ENCODE peak calls at places on chromosome 11, in four cellular contexts. I is GM23338; L is AG09309; V is CD4-positive, alpha-beta T cell. B is an unnamed sample.

GRCh38 chr11:122248939-122249338 is 132.9 kb upstream of the BLID start:
- DNase-seq in L (no peak), V (no peak), I (no peak), B (no peak)

GRCh38 chr11:64853709-64854108 is 9.3 kb upstream of the CDC42BPG start:
- DNase-seq in I (no peak), L (no peak), V (peak), B (no peak)

GRCh38 chr11:92976681-92977080 is 7.2 kb downstream of the MTNR1B start:
- DNase-seq in L (no peak), V (no peak), I (no peak), B (no peak)

GRCh38 chr11:28529540-28530410 is 421.6 kb downstream of the METTL15 start:
- DNase-seq in I (peak), V (no peak), L (peak), B (no peak)

GRCh38 chr11:2209370-2209801 is 37.8 kb upstream of the TH start:
- DNase-seq in I (no peak), L (no peak), V (no peak), B (peak)

GRCh38 chr11:9573775-9574555 is 495 bp downstream of the WEE1 start:
- DNase-seq in I (no peak), L (no peak), V (no peak), B (no peak)

GRCh38 chr11:116336540-116336939 is 436.2 kb downstream of the BUD13 start:
- DNase-seq in I (no peak), L (no peak), V (no peak), B (no peak)

GRCh38 chr11:44133335-44133946 is 38.0 kb downstream of the EXT2 start:
- DNase-seq in L (no peak), V (no peak), I (peak), B (no peak)

GRCh38 chr11:28690746-28691145 is 582.6 kb downstream of the METTL15 start:
- DNase-seq in V (no peak), L (no peak), I (no peak), B (no peak)

GRCh38 chr11:23976369-23976768 is 520.5 kb upstream of the LUZP2 start:
- DNase-seq in V (no peak), I (no peak), L (no peak), B (no peak)

GRCh38 chr11:3944198-3944597 is 88.7 kb downstream of the STIM1 start:
- DNase-seq in L (no peak), V (no peak), I (no peak), B (no peak)

GRCh38 chr11:117911694-117912093 is 17.5 kb downstream of the TMPRSS13 start:
- DNase-seq in V (no peak), L (no peak), I (no peak), B (no peak)

GRCh38 chr11:8814209-8814922 is 96.6 kb upstream of the AKIP1 start:
- DNase-seq in I (no peak), V (no peak), L (no peak), B (no peak)

GRCh38 chr11:69372589-69373250 is 78.8 kb downstream of the MYEOV start:
- DNase-seq in L (no peak), V (no peak), I (no peak), B (peak)

GRCh38 chr11:120579601-120580000 is 68.1 kb downstream of the GRIK4 start:
- DNase-seq in I (no peak), V (no peak), L (no peak), B (no peak)

GRCh38 chr11:45354976-45355705 is 69.0 kb upstream of the SYT13 start:
- DNase-seq in I (peak), L (no peak), V (peak), B (peak)

GRCh38 chr11:122661182-122661945 is 5.8 kb downstream of the UBASH3B start:
- DNase-seq in L (peak), I (no peak), V (no peak), B (no peak)

GRCh38 chr11:131038597-131038996 is 122.3 kb upstream of the SNX19 start:
- DNase-seq in V (no peak), L (no peak), I (peak), B (no peak)

GRCh38 chr11:69889400-69890372 is 70.5 kb upstream of the FGF3 start:
- DNase-seq in I (peak), V (no peak), L (no peak), B (no peak)

GRCh38 chr11:94678236-94678635 is 89.9 kb upstream of the AMOTL1 start:
- DNase-seq in I (no peak), L (no peak), V (no peak), B (no peak)

GRCh38 chr11:123060265-123061000 is 1.5 kb downstream of the HSPA8 start:
- DNase-seq in I (no peak), V (no peak), L (no peak), B (no peak)

GRCh38 chr11:85182437-85183109 is 444.6 kb downstream of the DLG2 start:
- DNase-seq in I (peak), V (no peak), L (no peak), B (no peak)

GRCh38 chr11:575324-575995 is 810 bp upstream of the PHRF1 start:
- DNase-seq in L (no peak), I (peak), V (no peak), B (no peak)

GRCh38 chr11:129315781-129316579 is 59.7 kb upstream of the BARX2 start:
- DNase-seq in I (peak), L (no peak), V (no peak), B (no peak)

GRCh38 chr11:125935056-125935455 is 10.8 kb upstream of the VSIG10L2 start:
- DNase-seq in I (no peak), L (no peak), V (no peak), B (no peak)

GRCh38 chr11:130947889-130948288 is 31.6 kb upstream of the SNX19 start:
- DNase-seq in L (no peak), V (no peak), I (no peak), B (no peak)

GRCh38 chr11:125069796-125070195 is 6.7 kb downstream of the SLC37A2 start:
- DNase-seq in V (no peak), I (no peak), L (no peak), B (no peak)

GRCh38 chr11:13102865-13103539 is 93.9 kb downstream of the RASSF10 start:
- DNase-seq in L (no peak), V (no peak), I (no peak), B (no peak)

GRCh38 chr11:110565690-110566336 is 136.1 kb downstream of the FDX1 start:
- DNase-seq in V (no peak), I (peak), L (no peak), B (no peak)

GRCh38 chr11:110196241-110196754 is 100.1 kb downstream of the RDX start:
- DNase-seq in V (no peak), I (no peak), L (no peak), B (no peak)

GRCh38 chr11:130578738-130579368 is 130.4 kb downstream of the ADAMTS15 start:
- DNase-seq in I (no peak), V (no peak), L (no peak), B (no peak)

GRCh38 chr11:11946180-11946579 is 62.2 kb downstream of the DKK3 start:
- DNase-seq in I (no peak), L (peak), V (no peak), B (no peak)

GRCh38 chr11:120326228-120326627 is 1.1 kb downstream of the TLCD5 start:
- DNase-seq in I (no peak), L (peak), V (no peak), B (no peak)

GRCh38 chr11:61587951-61588695 is 7.2 kb upstream of the SYT7 start:
- DNase-seq in I (peak), V (peak), L (no peak), B (peak)
- TF ChIP-seq CTCF in I (peak), V (peak), L (peak), B (peak)

DNA sequence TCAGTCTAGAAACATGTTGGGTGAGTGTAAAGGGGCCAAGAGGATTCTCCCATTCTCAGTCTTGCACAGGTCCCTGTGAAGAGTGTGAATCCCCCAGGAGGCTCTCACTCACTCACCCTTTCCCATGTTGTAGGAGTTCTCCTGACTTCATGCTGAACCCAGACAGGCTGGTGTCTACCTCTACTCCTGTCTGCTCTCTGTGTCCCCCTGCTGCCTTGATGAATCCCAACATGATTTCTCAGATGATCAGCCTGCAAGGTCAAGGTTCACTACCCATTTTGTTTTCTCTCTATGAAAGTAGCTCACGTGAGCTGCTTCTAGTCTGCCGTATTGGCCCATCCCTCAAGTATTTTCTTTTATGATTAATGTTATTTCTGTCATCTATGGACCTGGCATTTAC is 500.6 kb downstream of the ETS1 start:
- DNase-seq in V (peak), I (no peak), L (no peak), B (no peak)
- TF ChIP-seq CTCF in V (peak), I (no peak), L (no peak), B (no peak)

DNA sequence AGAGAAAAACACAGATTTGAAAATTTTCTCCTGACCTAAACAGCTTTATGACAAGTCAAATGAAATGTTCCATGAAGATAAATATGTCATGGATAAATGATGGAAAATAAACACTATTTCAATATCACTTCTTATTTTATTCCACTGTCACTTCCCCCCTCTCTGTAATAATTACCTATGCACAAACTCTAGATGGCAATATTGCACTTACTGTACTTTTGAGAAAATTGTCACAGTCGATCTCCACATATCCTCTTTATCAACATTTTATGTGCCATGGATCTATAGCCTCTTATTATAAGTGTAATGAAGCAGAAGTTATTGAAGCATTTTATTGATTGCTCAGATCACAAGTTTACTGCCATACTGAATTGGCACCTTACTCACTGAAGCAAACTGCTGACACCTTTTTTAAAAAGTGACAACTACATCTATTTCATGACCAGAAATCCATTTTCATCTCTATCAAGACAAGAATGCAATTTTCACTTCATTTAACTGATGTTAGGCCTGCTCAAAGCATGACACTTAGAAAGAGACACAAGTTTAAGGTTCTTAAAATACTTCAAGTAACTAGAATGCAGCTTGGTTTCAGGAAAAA is 133.4 kb downstream of the DCDC1 start:
- DNase-seq in L (no peak), V (no peak), I (no peak), B (no peak)
- TF ChIP-seq CTCF in L (peak), V (no peak), I (peak), B (no peak)

DNA sequence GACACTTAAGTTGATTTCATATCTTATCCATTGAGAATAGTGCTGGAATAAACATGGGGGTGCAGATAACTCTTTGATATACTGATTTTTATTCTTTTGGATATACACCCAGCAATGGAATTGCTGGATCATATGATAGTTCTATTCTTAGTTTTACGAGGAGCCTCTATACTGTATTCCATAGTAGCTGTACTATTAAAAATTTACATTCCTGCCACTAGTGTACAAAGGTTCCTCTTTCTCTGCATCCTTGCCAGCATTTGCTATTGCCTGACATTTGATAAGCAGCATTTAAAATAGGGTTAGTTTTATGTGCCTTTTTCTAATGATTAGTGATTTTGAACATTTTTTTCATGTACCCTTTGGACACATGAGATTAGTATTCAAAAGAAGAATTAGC is 554.2 kb downstream of the JRKL start:
- DNase-seq in I (peak), L (no peak), V (no peak), B (no peak)
- TF ChIP-seq CTCF in I (no peak), L (no peak), V (no peak), B (peak)

DNA sequence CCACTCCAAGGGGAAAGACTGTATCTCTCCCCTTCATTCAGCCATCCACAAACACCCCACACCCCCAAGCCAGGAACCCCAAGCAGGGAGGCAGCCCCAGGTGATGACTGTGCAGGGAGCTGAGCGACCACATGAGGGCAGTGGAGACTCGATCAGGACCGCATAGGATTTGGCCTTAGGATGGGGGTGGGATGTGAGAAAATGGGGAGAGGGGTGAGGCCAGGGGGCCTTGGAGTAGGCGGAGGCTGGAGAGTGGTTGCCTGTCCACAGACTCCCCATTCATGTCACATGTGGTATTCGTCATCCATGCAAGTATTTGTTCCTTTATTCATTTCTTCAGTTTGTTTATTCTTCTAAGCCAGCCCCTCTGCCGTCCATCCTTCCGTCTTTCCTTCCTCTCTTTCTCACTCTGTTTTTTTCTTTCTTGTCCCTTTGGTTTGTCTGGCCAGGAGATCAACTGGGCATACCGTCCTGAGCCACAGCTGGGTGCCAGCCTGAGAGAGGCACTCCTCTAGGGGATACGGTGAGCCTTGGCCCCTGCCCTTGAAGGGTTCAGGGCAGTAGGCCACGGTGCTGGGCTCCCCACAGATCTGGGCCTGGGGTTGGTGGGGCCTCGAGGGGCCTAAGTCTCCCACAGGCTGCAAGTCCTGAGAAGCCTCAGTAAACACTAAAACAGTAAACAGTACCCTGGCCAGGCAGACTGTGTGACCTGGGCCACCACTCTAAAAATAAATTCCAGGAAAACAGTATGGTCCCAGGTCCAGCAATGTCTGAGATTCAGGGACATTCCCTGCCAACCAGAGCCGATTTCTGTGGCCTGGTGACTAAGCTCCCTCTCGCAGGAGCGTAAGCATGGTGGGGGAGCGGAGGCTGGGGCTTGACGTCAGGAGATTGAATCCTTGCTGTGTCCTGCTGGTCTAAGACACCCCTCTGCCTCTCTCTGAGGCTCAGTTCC is 2.5 kb upstream of the RHOD start:
- DNase-seq in V (peak), L (peak), I (peak), B (peak)
- TF ChIP-seq CTCF in V (peak), L (peak), I (peak), B (peak)

DNA sequence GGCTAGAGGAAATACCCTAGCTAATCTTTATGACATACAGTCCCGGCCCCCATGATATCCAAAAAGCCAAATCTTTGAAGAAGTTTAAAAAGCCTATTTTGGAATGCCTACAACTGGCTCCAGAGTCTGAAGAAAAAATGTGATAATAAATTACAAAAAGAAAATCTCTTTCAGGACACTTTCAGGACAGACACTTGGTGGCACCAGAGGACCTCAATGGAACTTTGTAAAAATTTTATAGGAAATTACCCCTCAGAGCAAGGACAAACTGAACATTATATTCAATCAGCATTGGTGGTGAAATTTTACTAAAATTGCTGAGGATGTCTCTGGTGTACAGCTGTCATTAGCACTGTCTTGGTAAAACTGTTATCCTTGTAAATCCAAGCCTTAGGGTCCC is 81.0 kb downstream of the CCDC73 start:
- DNase-seq in I (peak), L (no peak), V (no peak), B (no peak)
- TF ChIP-seq CTCF in I (peak), L (peak), V (no peak), B (peak)

DNA sequence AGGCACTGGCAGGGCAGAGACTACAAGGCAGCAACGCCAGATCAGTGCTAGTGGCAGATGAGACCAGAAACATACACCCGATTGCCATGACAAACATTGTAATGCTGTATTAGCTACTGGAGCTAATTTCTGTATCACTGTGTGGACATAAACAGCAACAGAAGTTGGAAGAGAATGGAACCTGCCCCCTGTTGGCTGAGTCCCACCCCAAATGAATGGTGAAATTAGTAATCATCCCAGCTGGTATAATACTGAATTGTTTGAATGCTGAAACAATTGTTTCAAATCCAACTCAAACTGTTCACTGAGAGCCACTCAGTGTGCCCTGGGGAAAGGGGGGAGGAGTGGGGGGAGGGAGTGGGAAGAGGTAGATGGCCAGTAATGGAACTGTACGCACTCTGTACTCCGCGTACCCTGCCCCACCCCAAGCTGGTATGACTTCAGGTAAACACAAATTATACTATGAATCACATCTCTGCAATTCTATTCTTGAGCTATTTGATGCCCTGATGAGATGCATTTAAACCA is 11.2 kb upstream of the BIRC3 start:
- DNase-seq in I (no peak), V (peak), L (no peak), B (no peak)
- TF ChIP-seq CTCF in I (peak), V (no peak), L (no peak), B (no peak)

GRCh38 chr11:48096588-48097525 is 116.5 kb downstream of the PTPRJ start:
- DNase-seq in I (peak), L (no peak), V (no peak), B (no peak)
- TF ChIP-seq CTCF in I (no peak), L (no peak), V (no peak), B (peak)

GRCh38 chr11:119307974-119308373 is 9.0 kb downstream of the MCAM start:
- DNase-seq in I (no peak), V (no peak), L (no peak), B (no peak)

GRCh38 chr11:119309411-119309810 is 7.5 kb downstream of the MCAM start:
- DNase-seq in V (no peak), I (no peak), L (no peak), B (no peak)

GRCh38 chr11:119306373-119306890 is 10.5 kb downstream of the MCAM start:
- DNase-seq in I (no peak), L (no peak), V (peak), B (no peak)

GRCh38 chr11:119305556-119306372 is 11.2 kb downstream of the MCAM start:
- DNase-seq in L (no peak), I (no peak), V (no peak), B (no peak)

GRCh38 chr11:119307219-119307618 is 9.7 kb downstream of the MCAM start:
- DNase-seq in I (peak), V (no peak), L (no peak), B (no peak)
- TF ChIP-seq CTCF in I (peak), V (no peak), L (no peak), B (no peak)

GRCh38 chr11:67644042-67644441 is 4.5 kb upstream of the TBX10 start:
- DNase-seq in L (no peak), I (peak), V (no peak), B (no peak)
- TF ChIP-seq CTCF in L (no peak), I (peak), V (no peak), B (peak)

B was measured in progenitor cell of endocrine pancreas.